ENCODE peak calls at places on chromosomes 5 and 9, in nine cellular contexts. F is NCI-H774; I is H9; X is GM23248; H is HTR-8/SVneo; C is CD4-positive, CD25-positive, alpha-beta regulatory T cell; R is heart right ventricle; U is stimulated activated CD8-positive, alpha-beta memory T cell treated with anti-CD3 and anti-CD28 coated beads, Interleukin-4, amount 100 ng/mL, for 1 hour; Y is AG08396. K is an unnamed sample.

GRCh38 chr9:127635198-127635735 is 23.2 kb downstream of the STXBP1 start:
- DNase-seq in C (no peak), R (no peak), U (no peak), X (no peak), Y (no peak), F (no peak), I (no peak), H (no peak), K (no peak)

GRCh38 chr5:100676807-100677631 is 141.8 kb downstream of the FAM174A start:
- DNase-seq in U (no peak), F (peak), C (no peak), X (peak), Y (no peak), R (no peak), H (peak), I (no peak), K (no peak)

GRCh38 chr5:150619359-150620230 is 20.9 kb upstream of the SYNPO start:
- DNase-seq in F (no peak), R (peak), I (no peak), Y (peak), H (no peak), X (peak), C (no peak), U (no peak), K (no peak)

GRCh38 chr9:100111235-100111634 is 12.2 kb downstream of the INVS start:
- DNase-seq in U (no peak), H (no peak), F (no peak), R (peak), Y (peak), I (no peak), X (peak), C (no peak), K (no peak)

GRCh38 chr9:120919639-120920494 is 6.7 kb downstream of the TRAF1 start:
- DNase-seq in H (no peak), C (no peak), U (no peak), R (no peak), Y (no peak), X (no peak), I (no peak), F (no peak), K (no peak)

GRCh38 chr9:99042620-99043019 is 62.3 kb upstream of the TGFBR1 start:
- DNase-seq in I (no peak), Y (no peak), X (no peak), R (no peak), H (no peak), C (no peak), F (no peak), U (no peak), K (no peak)

GRCh38 chr5:157222506-157223230 is 42.0 kb downstream of the ITK start:
- DNase-seq in X (peak), F (no peak), U (no peak), C (peak), Y (peak), I (no peak), H (peak), R (no peak), K (peak)

GRCh38 chr5:177303925-177304391 is 359 bp downstream of the PRELID1 start:
- DNase-seq in C (no peak), H (no peak), X (peak), I (no peak), U (no peak), Y (no peak), F (no peak), R (no peak), K (no peak)

GRCh38 chr9:85884236-85884635 is 56.7 kb upstream of the NAA35 start:
- DNase-seq in X (peak), Y (no peak), H (no peak), F (no peak), C (no peak), U (no peak), I (no peak), R (no peak), K (no peak)

GRCh38 chr9:125655074-125655633 is 51.9 kb downstream of the MAPKAP1 start:
- DNase-seq in U (no peak), X (peak), Y (no peak), I (no peak), F (no peak), C (no peak), R (no peak), H (no peak), K (no peak)

GRCh38 chr5:72586788-72587530 is 79.7 kb upstream of the ZNF366 start:
- DNase-seq in Y (no peak), H (no peak), C (no peak), R (no peak), F (no peak), X (peak), U (no peak), I (no peak), K (no peak)

GRCh38 chr5:10615693-10616092 is 51.8 kb downstream of the ANKRD33B start:
- DNase-seq in F (no peak), R (no peak), U (no peak), X (no peak), Y (no peak), H (no peak), I (no peak), C (no peak), K (no peak)

GRCh38 chr5:58357121-58357520 is 102.8 kb downstream of the PLK2 start:
- DNase-seq in Y (peak), R (no peak), X (peak), I (no peak), C (no peak), H (no peak), U (no peak), F (no peak), K (no peak)

GRCh38 chr5:62431735-62432617 is 19.4 kb downstream of the IPO11 start:
- DNase-seq in R (no peak), H (no peak), U (no peak), C (no peak), X (peak), F (no peak), I (no peak), Y (peak), K (no peak)

GRCh38 chr5:1755321-1755949 is 44.2 kb downstream of the MRPL36 start:
- DNase-seq in C (no peak), U (no peak), Y (no peak), I (peak), H (no peak), R (no peak), F (no peak), X (no peak), K (no peak)

GRCh38 chr5:62043289-62044274 is 262.4 kb upstream of the KIF2A start:
- DNase-seq in U (no peak), H (no peak), F (peak), R (no peak), C (no peak), Y (no peak), X (no peak), I (peak), K (no peak)

GRCh38 chr9:32707326-32707725 is 71.9 kb upstream of the TAF1L start:
- DNase-seq in C (no peak), U (no peak), I (no peak), H (no peak), R (no peak), Y (no peak), X (peak), F (no peak), K (no peak)

GRCh38 chr5:74848553-74849025 is 17.6 kb downstream of the FAM169A start:
- DNase-seq in X (no peak), H (no peak), U (no peak), R (no peak), Y (no peak), C (no peak), I (no peak), F (no peak), K (no peak)

GRCh38 chr9:77440057-77440456 is 208.1 kb downstream of the GNA14 start:
- DNase-seq in H (no peak), C (no peak), F (no peak), I (peak), X (peak), R (no peak), Y (peak), U (no peak), K (no peak)

GRCh38 chr9:131545786-131546335 is 538 bp downstream of the PRRT1B start:
- DNase-seq in Y (no peak), I (no peak), X (no peak), F (no peak), U (no peak), R (no peak), C (no peak), H (no peak), K (no peak)

GRCh38 chr5:171162165-171162564 is 146.9 kb upstream of the TLX3 start:
- DNase-seq in X (no peak), H (no peak), U (no peak), Y (no peak), I (peak), F (no peak), C (no peak), R (no peak), K (no peak)

GRCh38 chr5:169303119-169303515 is 2.2 kb upstream of the SLIT3 start:
- DNase-seq in H (no peak), C (no peak), F (no peak), X (peak), R (no peak), I (no peak), U (no peak), Y (no peak), K (no peak)

GRCh38 chr5:67350185-67350584 is 153.6 kb upstream of the CD180 start:
- DNase-seq in X (peak), F (peak), I (no peak), U (no peak), H (no peak), R (no peak), C (no peak), Y (no peak), K (no peak)

GRCh38 chr5:36273809-36274526 is 27.7 kb downstream of the RANBP3L start:
- DNase-seq in C (no peak), H (no peak), F (no peak), I (no peak), Y (no peak), U (no peak), R (no peak), X (no peak), K (no peak)

GRCh38 chr5:121288781-121289180 is 562.9 kb upstream of the FTMT start:
- DNase-seq in Y (no peak), U (no peak), X (no peak), R (no peak), H (no peak), C (no peak), I (no peak), F (no peak), K (no peak)

GRCh38 chr5:178323541-178323865 is 90.9 kb upstream of the PHYKPL start:
- DNase-seq in Y (no peak), U (no peak), I (no peak), R (no peak), F (no peak), H (no peak), X (no peak), C (no peak), K (no peak)

GRCh38 chr9:137220317-137221094 is 1.5 kb downstream of the RNF208 start:
- DNase-seq in C (no peak), I (no peak), H (no peak), R (no peak), F (no peak), X (no peak), U (no peak), Y (no peak), K (no peak)

GRCh38 chr5:117794847-117795246 is 1193.5 kb downstream of the DTWD2 start:
- DNase-seq in X (no peak), I (no peak), H (no peak), F (no peak), C (no peak), Y (peak), R (no peak), U (no peak), K (no peak)

GRCh38 chr5:153352685-153353219 is 137.7 kb upstream of the GRIA1 start:
- DNase-seq in R (no peak), U (no peak), F (peak), Y (no peak), X (peak), I (no peak), H (peak), C (no peak), K (no peak)

GRCh38 chr5:149656576-149657182 is 73.4 kb upstream of the PPARGC1B start:
- DNase-seq in I (peak), C (no peak), R (peak), Y (no peak), X (peak), H (no peak), U (no peak), F (peak), K (no peak)

GRCh38 chr5:127297348-127298035 is 6.9 kb downstream of the MEGF10 start:
- DNase-seq in F (no peak), I (no peak), C (no peak), H (no peak), R (no peak), X (no peak), U (no peak), Y (no peak), K (no peak)

K was measured in T-cell.